ENCODE peak calls at places on chromosomes 16 and 17, in six cellular contexts. S is IMR-90, L is thoracic aorta, H is fibroblast of lung, U is iPS DF 6.9, T is ovary. V is an unnamed sample.

GRCh38 chr16:30092373-30093010 is 768 bp upstream of the TBX6 start:
- DNase-seq in S (peak), H (peak), T (peak), U (peak), L (no peak), V (peak)

GRCh38 chr17:77247048-77247541 is 106.3 kb downstream of the SEC14L1 start:
- DNase-seq in T (peak), U (no peak), L (no peak), H (peak), S (peak), V (peak)

GRCh38 chr17:38869647-38870258 is at the start of gene LASP1:
- DNase-seq in U (no peak), H (peak), T (peak), L (peak), S (peak), V (peak)

GRCh38 chr17:16282522-16282921 is 65.5 kb downstream of the PIGL start:
- DNase-seq in S (peak), T (no peak), H (peak), U (no peak), L (no peak), V (peak)

GRCh38 chr17:76791053-76791980 is 53.4 kb downstream of the MFSD11 start:
- DNase-seq in L (no peak), S (peak), U (no peak), T (no peak), H (peak), V (peak)

GRCh38 chr16:1929105-1929504 is 10.9 kb upstream of the HS3ST6 start:
- DNase-seq in H (no peak), L (no peak), S (no peak), U (no peak), T (no peak), V (peak)

GRCh38 chr16:83689385-83689831 is 118.4 kb upstream of the HSBP1 start:
- DNase-seq in T (no peak), U (no peak), L (peak), H (peak), S (peak), V (peak)

GRCh38 chr17:38613981-38614779 is 8.4 kb upstream of the SRCIN1 start:
- DNase-seq in U (no peak), S (no peak), L (no peak), H (no peak), T (no peak), V (no peak)

GRCh38 chr17:67499673-67500072 is 122.6 kb downstream of the PITPNC1 start:
- DNase-seq in H (no peak), S (no peak), T (no peak), L (no peak), U (no peak), V (no peak)

GRCh38 chr16:56013962-56014552 is 138.9 kb upstream of the CES5A start:
- DNase-seq in S (peak), T (no peak), L (no peak), U (peak), H (no peak), V (peak)

GRCh38 chr16:3192476-3193019 is 4.5 kb downstream of the OR1F1 start:
- DNase-seq in T (no peak), H (no peak), S (no peak), U (no peak), L (no peak), V (no peak)

GRCh38 chr17:80103686-80104085 is 2.3 kb downstream of the GAA start:
- DNase-seq in U (no peak), T (no peak), L (no peak), H (no peak), S (no peak), V (no peak)

GRCh38 chr17:48832491-48832890 is 1.7 kb downstream of the CALCOCO2 start:
- DNase-seq in U (no peak), L (no peak), H (no peak), S (no peak), T (no peak), V (no peak)

GRCh38 chr16:75378616-75379015 is 54.7 kb downstream of the CFDP1 start:
- DNase-seq in T (no peak), H (no peak), S (no peak), U (no peak), L (no peak), V (no peak)

GRCh38 chr17:37676115-37676925 is 33.1 kb upstream of the DDX52 start:
- DNase-seq in S (peak), H (peak), U (no peak), L (no peak), T (no peak), V (peak)

GRCh38 chr17:82830249-82830661 is 9.6 kb downstream of the ZNF750 start:
- DNase-seq in U (no peak), T (peak), L (no peak), S (peak), H (peak), V (no peak)

GRCh38 chr16:27690604-27691003 is 140.7 kb downstream of the KATNIP start:
- DNase-seq in U (no peak), S (peak), T (no peak), H (peak), L (no peak), V (peak)

GRCh38 chr17:64019486-64020067 is 856 bp downstream of the ICAM2 start:
- DNase-seq in S (no peak), T (no peak), U (no peak), L (no peak), H (no peak), V (no peak)

GRCh38 chr17:81031571-81032550 is 3.1 kb upstream of the BAIAP2 start:
- DNase-seq in L (no peak), H (no peak), S (no peak), T (peak), U (no peak), V (no peak)

DNA sequence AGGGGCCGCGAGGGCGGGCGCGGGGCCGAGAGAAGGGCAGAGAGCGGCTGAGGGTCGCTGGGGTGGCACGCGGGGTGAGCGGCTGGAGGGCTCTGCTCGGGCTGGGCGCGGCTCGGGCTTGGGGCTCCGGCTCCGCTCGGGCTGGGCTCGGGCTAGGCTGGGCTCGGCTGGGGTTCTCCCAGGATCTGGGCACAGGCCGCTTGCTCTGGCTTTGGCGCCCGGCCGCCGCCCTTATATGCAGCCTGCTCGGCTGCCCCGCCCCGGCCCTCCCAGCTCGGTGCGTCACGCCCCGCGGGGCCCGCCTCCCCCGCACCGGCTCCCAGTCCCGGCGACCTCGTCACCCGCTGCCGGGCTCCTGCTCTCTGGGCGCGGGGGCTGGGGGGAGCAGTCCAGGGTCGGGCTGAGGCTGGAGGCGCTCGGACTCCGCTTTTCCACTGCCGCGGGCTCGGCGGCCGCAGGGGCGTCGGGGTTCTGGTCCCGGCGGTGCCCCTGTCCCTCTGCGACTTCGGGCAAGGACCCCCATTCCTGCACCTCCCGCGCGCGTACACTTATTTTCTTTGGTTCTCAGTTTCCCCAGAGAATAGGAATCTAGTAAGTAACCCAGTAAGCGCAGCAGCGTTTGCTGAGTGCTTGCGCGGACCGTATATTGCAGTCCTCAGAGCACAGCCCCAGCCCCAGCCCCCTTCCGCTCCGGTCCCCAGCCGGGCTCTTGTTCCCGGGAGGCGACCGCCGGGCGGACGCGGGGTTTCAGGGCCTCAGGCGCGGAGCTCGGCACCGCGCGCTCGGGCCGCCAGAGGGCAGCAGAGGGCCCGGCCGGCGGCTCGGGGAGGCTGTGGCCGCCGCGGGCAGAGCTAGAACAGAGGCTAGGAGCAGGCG is at the start of gene RASD1:
- DNase-seq in L (peak), U (no peak), H (peak), T (peak), S (peak), V (peak)
- H3K4me3 ChIP-seq in L (peak), U (peak), H (peak), T (peak), S (peak), V (peak)

GRCh38 chr17:6643460-6644125 is 2.7 kb downstream of the TXNDC17 start:
- DNase-seq in T (no peak), L (no peak), S (peak), U (no peak), H (peak), V (peak)
- H3K4me3 ChIP-seq in T (no peak), L (no peak), S (no peak), U (no peak), H (no peak), V (peak)

GRCh38 chr17:7851438-7852261 is 3.2 kb upstream of the TMEM88 start:
- DNase-seq in T (peak), U (no peak), L (no peak), H (peak), S (peak), V (peak)
- H3K4me3 ChIP-seq in T (no peak), U (peak), L (peak), H (no peak), S (no peak), V (no peak)

DNA sequence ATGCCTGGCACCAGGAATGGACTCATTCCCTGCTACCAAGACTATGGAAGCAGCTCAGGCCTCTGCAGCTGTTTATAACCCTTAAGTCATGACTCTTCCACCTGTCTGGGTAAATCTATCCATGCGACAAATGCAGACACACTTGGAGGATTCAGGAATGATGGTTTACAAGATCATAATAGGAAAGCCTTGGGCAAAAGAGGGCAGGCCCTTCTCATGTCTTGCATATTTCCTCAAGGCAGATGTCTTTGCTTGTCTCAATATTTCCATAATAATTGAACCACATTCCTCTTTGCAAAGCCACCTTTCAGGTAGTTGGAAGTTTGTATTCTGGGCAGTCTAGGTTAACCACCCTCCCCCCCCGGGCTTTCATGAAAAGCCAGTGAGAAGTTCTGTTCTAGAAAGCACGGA is 884 bp upstream of the JPT1 start:
- DNase-seq in S (no peak), L (no peak), H (no peak), T (no peak), U (no peak), V (no peak)
- H3K4me3 ChIP-seq in S (no peak), L (peak), H (no peak), T (no peak), U (no peak), V (no peak)

GRCh38 chr17:378068-378467 is 25.5 kb upstream of the RPH3AL start:
- DNase-seq in T (no peak), H (no peak), L (no peak), S (no peak), U (no peak), V (no peak)

GRCh38 chr17:376936-377863 is 24.6 kb upstream of the RPH3AL start:
- DNase-seq in U (no peak), S (peak), H (peak), T (no peak), L (no peak), V (peak)

GRCh38 chr17:381941-382643 is 29.5 kb upstream of the RPH3AL start:
- DNase-seq in H (no peak), S (no peak), T (no peak), U (no peak), L (no peak), V (no peak)

GRCh38 chr17:382644-383533 is 30.3 kb upstream of the RPH3AL start:
- DNase-seq in U (peak), H (peak), T (no peak), S (peak), L (no peak), V (peak)

GRCh38 chr17:379531-380200 is 27.1 kb upstream of the RPH3AL start:
- DNase-seq in S (no peak), L (no peak), T (no peak), U (no peak), H (no peak), V (no peak)
- H3K4me3 ChIP-seq in S (no peak), L (no peak), T (no peak), U (no peak), H (no peak), V (no peak)

GRCh38 chr16:61818850-61819249 is 217.4 kb downstream of the CDH8 start:
- DNase-seq in H (no peak), T (no peak), U (no peak), L (no peak), S (no peak), V (no peak)
- H3K4me3 ChIP-seq in H (no peak), T (no peak), U (no peak), L (no peak), S (no peak), V (no peak)

GRCh38 chr17:9004132-9004960 is 17.0 kb upstream of the NTN1 start:
- DNase-seq in H (no peak), L (no peak), U (no peak), S (no peak), T (no peak), V (no peak)

GRCh38 chr17:9002610-9003354 is 18.5 kb upstream of the NTN1 start:
- DNase-seq in U (no peak), L (no peak), H (peak), T (no peak), S (no peak), V (peak)

GRCh38 chr17:9002236-9002609 is 19.1 kb upstream of the NTN1 start:
- DNase-seq in U (no peak), L (no peak), T (no peak), S (no peak), H (no peak), V (no peak)

GRCh38 chr17:9004961-9005285 is 16.4 kb upstream of the NTN1 start:
- DNase-seq in H (no peak), S (no peak), U (no peak), T (no peak), L (no peak), V (no peak)

GRCh38 chr17:9003355-9004131 is 17.8 kb upstream of the NTN1 start:
- DNase-seq in H (no peak), T (no peak), U (no peak), L (no peak), S (no peak), V (peak)
- H3K4me3 ChIP-seq in H (no peak), T (peak), U (peak), L (peak), S (no peak), V (peak)